ENCODE peak calls at places on chromosomes 4 and X, in six cellular contexts. One of them, this sample, is unnamed.

GRCh38 chr4:108141213-108142045 is 27.3 kb downstream of the LEF1 start:
- DNase-seq in aorta: no peak
- DNase-seq in Caco-2: no peak
- DNase-seq in GM23248: no peak
- DNase-seq in cardiac muscle cell: no peak
- DNase-seq in HAP-1: no peak
- DNase-seq in this sample: no peak

GRCh38 chrX:154374361-154375155 is at the start of gene FLNA:
- DNase-seq in aorta: peak; percentile 79
- DNase-seq in Caco-2: peak; percentile 79
- DNase-seq in GM23248: peak; percentile 51
- DNase-seq in cardiac muscle cell: peak; percentile 34
- DNase-seq in HAP-1: peak; percentile 52
- DNase-seq in this sample: no peak

GRCh38 chr4:7410470-7410869 is 24.3 kb downstream of the PSAPL1 start:
- DNase-seq in aorta: peak; percentile 26
- DNase-seq in Caco-2: no peak
- DNase-seq in GM23248: no peak
- DNase-seq in cardiac muscle cell: no peak
- DNase-seq in HAP-1: no peak
- DNase-seq in this sample: no peak

GRCh38 chrX:9539611-9540387 is 74.9 kb downstream of the TBL1X start:
- DNase-seq in aorta: no peak
- DNase-seq in Caco-2: no peak
- DNase-seq in GM23248: no peak
- DNase-seq in cardiac muscle cell: no peak
- DNase-seq in HAP-1: no peak
- DNase-seq in this sample: no peak

GRCh38 chr4:3193531-3194203 is 55.3 kb upstream of the MSANTD1 start:
- DNase-seq in aorta: no peak
- DNase-seq in Caco-2: no peak
- DNase-seq in GM23248: peak; percentile 32
- DNase-seq in cardiac muscle cell: peak; percentile 14
- DNase-seq in HAP-1: peak; percentile 13
- DNase-seq in this sample: no peak

GRCh38 chr4:41525129-41525528 is 12.8 kb upstream of the LIMCH1 start:
- DNase-seq in aorta: no peak
- DNase-seq in Caco-2: peak; percentile 55
- DNase-seq in GM23248: no peak
- DNase-seq in cardiac muscle cell: peak; percentile 83
- DNase-seq in HAP-1: peak; percentile 82
- DNase-seq in this sample: peak; percentile 55

GRCh38 chrX:13396887-13397286 is 77.0 kb upstream of the ATXN3L start:
- DNase-seq in aorta: no peak
- DNase-seq in Caco-2: no peak
- DNase-seq in GM23248: peak; percentile 57
- DNase-seq in cardiac muscle cell: peak; percentile 32
- DNase-seq in HAP-1: no peak
- DNase-seq in this sample: no peak

GRCh38 chr4:128604840-128605239 is 204.7 kb upstream of the JADE1 start:
- DNase-seq in aorta: no peak
- DNase-seq in Caco-2: no peak
- DNase-seq in GM23248: no peak
- DNase-seq in cardiac muscle cell: peak; percentile 20
- DNase-seq in HAP-1: peak; percentile 63
- DNase-seq in this sample: no peak

GRCh38 chr4:143375326-143376073 is 38.8 kb downstream of the GAB1 start:
- DNase-seq in aorta: peak; percentile 55
- DNase-seq in Caco-2: no peak
- DNase-seq in GM23248: peak; percentile 46
- DNase-seq in cardiac muscle cell: no peak
- DNase-seq in HAP-1: peak; percentile 12
- DNase-seq in this sample: no peak

GRCh38 chr4:23422878-23423277 is 467.0 kb downstream of the PPARGC1A start:
- DNase-seq in aorta: no peak
- DNase-seq in Caco-2: no peak
- DNase-seq in GM23248: no peak
- DNase-seq in cardiac muscle cell: no peak
- DNase-seq in HAP-1: no peak
- DNase-seq in this sample: no peak

GRCh38 chr4:89253935-89254334 is 53.7 kb downstream of the GPRIN3 start:
- DNase-seq in aorta: no peak
- DNase-seq in Caco-2: no peak
- DNase-seq in GM23248: no peak
- DNase-seq in cardiac muscle cell: no peak
- DNase-seq in HAP-1: no peak
- DNase-seq in this sample: no peak

GRCh38 chrX:24357101-24357500 is 3.3 kb upstream of the SUPT20HL1 start:
- DNase-seq in aorta: no peak
- DNase-seq in Caco-2: no peak
- DNase-seq in GM23248: peak; percentile 34
- DNase-seq in cardiac muscle cell: peak; percentile 52
- DNase-seq in HAP-1: no peak
- DNase-seq in this sample: no peak

GRCh38 chr4:86934772-86935498 is at the start of gene AFF1:
- DNase-seq in aorta: peak; percentile 96
- DNase-seq in Caco-2: peak; percentile 95
- DNase-seq in GM23248: peak; percentile 95
- DNase-seq in cardiac muscle cell: peak; percentile 95
- DNase-seq in HAP-1: peak; percentile 83
- DNase-seq in this sample: no peak

GRCh38 chr4:87219648-87220093 is 747 bp downstream of the KLHL8 start:
- DNase-seq in aorta: peak; percentile 67
- DNase-seq in Caco-2: no peak
- DNase-seq in GM23248: peak; percentile 76
- DNase-seq in cardiac muscle cell: peak; percentile 57
- DNase-seq in HAP-1: no peak
- DNase-seq in this sample: no peak

GRCh38 chrX:2385224-2385623 is 115.6 kb downstream of the DHRSX start:
- DNase-seq in aorta: no peak
- DNase-seq in Caco-2: no peak
- DNase-seq in GM23248: peak; percentile 71
- DNase-seq in cardiac muscle cell: peak; percentile 77
- DNase-seq in HAP-1: no peak
- DNase-seq in this sample: no peak

GRCh38 chrX:119753639-119754257 is 4.6 kb upstream of the SOWAHD start:
- DNase-seq in aorta: no peak
- DNase-seq in Caco-2: peak; percentile 19
- DNase-seq in GM23248: peak; percentile 59
- DNase-seq in cardiac muscle cell: peak; percentile 63
- DNase-seq in HAP-1: peak; percentile 56
- DNase-seq in this sample: no peak

GRCh38 chr4:21192367-21192766 is 492.1 kb downstream of the PACRGL start:
- DNase-seq in aorta: no peak
- DNase-seq in Caco-2: no peak
- DNase-seq in GM23248: no peak
- DNase-seq in cardiac muscle cell: no peak
- DNase-seq in HAP-1: no peak
- DNase-seq in this sample: no peak

GRCh38 chr4:93788712-93789111 is 39.8 kb upstream of the ATOH1 start:
- DNase-seq in aorta: no peak
- DNase-seq in Caco-2: peak; percentile 15
- DNase-seq in GM23248: peak; percentile 32
- DNase-seq in cardiac muscle cell: peak; percentile 27
- DNase-seq in HAP-1: peak; percentile 60
- DNase-seq in this sample: no peak

GRCh38 chr4:58543465-58543864 is 1433.3 kb upstream of the IGFBP7 start:
- DNase-seq in aorta: no peak
- DNase-seq in Caco-2: no peak
- DNase-seq in GM23248: no peak
- DNase-seq in cardiac muscle cell: no peak
- DNase-seq in HAP-1: no peak
- DNase-seq in this sample: no peak

GRCh38 chr4:76625316-76625715 is 190.3 kb downstream of the SHROOM3 start:
- DNase-seq in aorta: no peak
- DNase-seq in Caco-2: no peak
- DNase-seq in GM23248: peak; percentile 42
- DNase-seq in cardiac muscle cell: no peak
- DNase-seq in HAP-1: no peak
- DNase-seq in this sample: no peak

GRCh38 chrX:118727686-118728339 is 407 bp downstream of the IL13RA1 start:
- DNase-seq in aorta: peak; percentile 73
- DNase-seq in Caco-2: peak; percentile 53
- DNase-seq in GM23248: peak; percentile 50
- DNase-seq in cardiac muscle cell: peak; percentile 39
- DNase-seq in HAP-1: peak; percentile 35
- DNase-seq in this sample: no peak

GRCh38 chr4:145935253-145936141 is 3.1 kb downstream of the ZNF827 start:
- DNase-seq in aorta: no peak
- DNase-seq in Caco-2: no peak
- DNase-seq in GM23248: peak; percentile 40
- DNase-seq in cardiac muscle cell: peak; percentile 54
- DNase-seq in HAP-1: peak; percentile 50
- DNase-seq in this sample: no peak

GRCh38 chr4:20266215-20267082 is 14.7 kb downstream of the SLIT2 start:
- DNase-seq in aorta: peak; percentile 55
- DNase-seq in Caco-2: no peak
- DNase-seq in GM23248: peak; percentile 37
- DNase-seq in cardiac muscle cell: peak; percentile 50
- DNase-seq in HAP-1: no peak
- DNase-seq in this sample: no peak

GRCh38 chr4:26473893-26474292 is 16.4 kb downstream of the CCKAR start:
- DNase-seq in aorta: no peak
- DNase-seq in Caco-2: no peak
- DNase-seq in GM23248: no peak
- DNase-seq in cardiac muscle cell: no peak
- DNase-seq in HAP-1: no peak
- DNase-seq in this sample: no peak

GRCh38 chr4:128284317-128284716 is 3.3 kb downstream of the PGRMC2 start:
- DNase-seq in aorta: no peak
- DNase-seq in Caco-2: no peak
- DNase-seq in GM23248: no peak
- DNase-seq in cardiac muscle cell: no peak
- DNase-seq in HAP-1: no peak
- DNase-seq in this sample: no peak

GRCh38 chrX:82232679-82233078 is 1030.8 kb downstream of the SH3BGRL start:
- DNase-seq in aorta: no peak
- DNase-seq in Caco-2: no peak
- DNase-seq in GM23248: no peak
- DNase-seq in cardiac muscle cell: no peak
- DNase-seq in HAP-1: no peak
- DNase-seq in this sample: no peak

GRCh38 chrX:82237328-82237727 is 1035.4 kb downstream of the SH3BGRL start:
- DNase-seq in aorta: no peak
- DNase-seq in Caco-2: no peak
- DNase-seq in GM23248: no peak
- DNase-seq in cardiac muscle cell: no peak
- DNase-seq in HAP-1: no peak
- DNase-seq in this sample: no peak
- H3K9me3 ChIP-seq in aorta: no peaks in the 10 kb centered on the region
- H3K9me3 ChIP-seq in Caco-2: no peaks in the 10 kb centered on the region
- H3K9me3 ChIP-seq in GM23248: no peaks in the 10 kb centered on the region
- H3K9me3 ChIP-seq in cardiac muscle cell: no peaks in the 10 kb centered on the region
- H3K9me3 ChIP-seq in HAP-1: no peaks in the 10 kb centered on the region
- H3K9me3 ChIP-seq in this sample: no peaks in the 10 kb centered on the region

GRCh38 chr4:1547131-1547862 is 136.8 kb downstream of the FAM53A start:
- DNase-seq in aorta: no peak
- DNase-seq in Caco-2: no peak
- DNase-seq in GM23248: no peak
- DNase-seq in cardiac muscle cell: no peak
- DNase-seq in HAP-1: no peak
- DNase-seq in this sample: no peak
- H3K4me3 ChIP-seq in aorta: no peak overlapping the region
- H3K4me3 ChIP-seq in Caco-2: no peak overlapping the region
- H3K4me3 ChIP-seq in GM23248: no peak overlapping the region
- H3K4me3 ChIP-seq in cardiac muscle cell: no peak overlapping the region
- H3K4me3 ChIP-seq in HAP-1: no peak overlapping the region
- H3K4me3 ChIP-seq in this sample: no peak overlapping the region

DNA sequence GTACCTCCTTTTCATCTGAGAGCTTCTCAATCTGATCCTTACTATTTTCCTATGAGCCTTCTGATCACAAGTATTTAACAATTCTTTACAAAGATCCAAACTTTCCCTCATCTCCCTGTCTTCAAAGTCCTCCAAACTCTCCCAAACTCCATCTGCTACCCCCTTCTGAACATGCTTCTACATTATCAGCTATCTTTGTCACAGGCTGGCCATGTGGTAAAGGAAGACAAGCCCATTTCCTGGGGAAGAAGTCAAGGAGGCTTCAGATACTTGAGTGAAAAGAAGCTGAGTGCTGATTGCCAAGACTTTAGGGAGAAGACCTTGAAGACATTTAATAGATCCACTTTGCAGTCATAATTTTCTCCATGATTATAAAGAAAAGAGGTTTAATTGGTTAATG is 231.4 kb downstream of the CWH43 start:
- DNase-seq in aorta: no peak
- DNase-seq in Caco-2: no peak
- DNase-seq in GM23248: no peak
- DNase-seq in cardiac muscle cell: no peak
- DNase-seq in HAP-1: no peak
- DNase-seq in this sample: no peak
- H3K9me3 ChIP-seq in aorta: no peaks in the 10 kb centered on the region
- H3K9me3 ChIP-seq in Caco-2: no peaks in the 10 kb centered on the region
- H3K9me3 ChIP-seq in GM23248: peaks cover 6% of the 10 kb centered on the region
- H3K9me3 ChIP-seq in cardiac muscle cell: peaks cover 14% of the 10 kb centered on the region
- H3K9me3 ChIP-seq in HAP-1: no peaks in the 10 kb centered on the region
- H3K9me3 ChIP-seq in this sample: peaks cover 10% of the 10 kb centered on the region

GRCh38 chr4:173398251-173398650 is 665 bp downstream of the SCRG1 start:
- DNase-seq in aorta: no peak
- DNase-seq in Caco-2: no peak
- DNase-seq in GM23248: peak; percentile 5
- DNase-seq in cardiac muscle cell: no peak
- DNase-seq in HAP-1: no peak
- DNase-seq in this sample: no peak
- H3K4me3 ChIP-seq in aorta: peak overlapping the region; percentile 67
- H3K4me3 ChIP-seq in Caco-2: no peak overlapping the region
- H3K4me3 ChIP-seq in GM23248: no peak overlapping the region
- H3K4me3 ChIP-seq in cardiac muscle cell: no peak overlapping the region
- H3K4me3 ChIP-seq in HAP-1: no peak overlapping the region
- H3K4me3 ChIP-seq in this sample: no peak overlapping the region

GRCh38 chr4:138577145-138577544 is 335.0 kb upstream of the SLC7A11 start:
- DNase-seq in aorta: no peak
- DNase-seq in Caco-2: no peak
- DNase-seq in GM23248: no peak
- DNase-seq in cardiac muscle cell: no peak
- DNase-seq in HAP-1: no peak
- DNase-seq in this sample: no peak
- H3K9me3 ChIP-seq in aorta: peaks cover 3% of the 10 kb centered on the region
- H3K9me3 ChIP-seq in Caco-2: peaks cover 6% of the 10 kb centered on the region
- H3K9me3 ChIP-seq in GM23248: peaks cover 3% of the 10 kb centered on the region
- H3K9me3 ChIP-seq in cardiac muscle cell: no peaks in the 10 kb centered on the region
- H3K9me3 ChIP-seq in HAP-1: no peaks in the 10 kb centered on the region
- H3K9me3 ChIP-seq in this sample: no peaks in the 10 kb centered on the region

GRCh38 chrX:124280294-124280902 is 52.1 kb upstream of the TEX13D start:
- DNase-seq in aorta: no peak
- DNase-seq in Caco-2: no peak
- DNase-seq in GM23248: peak; percentile 21
- DNase-seq in cardiac muscle cell: no peak
- DNase-seq in HAP-1: no peak
- DNase-seq in this sample: no peak
- H3K4me3 ChIP-seq in aorta: no peak overlapping the region
- H3K4me3 ChIP-seq in Caco-2: no peak overlapping the region
- H3K4me3 ChIP-seq in GM23248: no peak overlapping the region
- H3K4me3 ChIP-seq in cardiac muscle cell: no peak overlapping the region
- H3K4me3 ChIP-seq in HAP-1: no peak overlapping the region
- H3K4me3 ChIP-seq in this sample: no peak overlapping the region

GRCh38 chr4:174654634-174655033 is 132.3 kb upstream of the HPGD start:
- DNase-seq in aorta: no peak
- DNase-seq in Caco-2: no peak
- DNase-seq in GM23248: no peak
- DNase-seq in cardiac muscle cell: no peak
- DNase-seq in HAP-1: no peak
- DNase-seq in this sample: no peak
- H3K9me3 ChIP-seq in aorta: no peaks in the 10 kb centered on the region
- H3K9me3 ChIP-seq in Caco-2: no peaks in the 10 kb centered on the region
- H3K9me3 ChIP-seq in GM23248: no peaks in the 10 kb centered on the region
- H3K9me3 ChIP-seq in cardiac muscle cell: no peaks in the 10 kb centered on the region
- H3K9me3 ChIP-seq in HAP-1: no peaks in the 10 kb centered on the region
- H3K9me3 ChIP-seq in this sample: no peaks in the 10 kb centered on the region